ENCODE peak calls at places on chromosomes 4 and X, in five cellular contexts. M is activated CD8-positive, alpha-beta memory T cell treated with anti-CD3 and anti-CD28 coated beads for 4 hours; G is iris pigment epithelial cell; L is SHP77; C is nucleus accumbens. F is an unnamed sample.

GRCh38 chr4:165359501-165359900 is 19.3 kb upstream of the CPE start:
- DNase-seq in M (no peak), G (peak), L (no peak), C (no peak), F (no peak)

GRCh38 chr4:8231551-8232049 is 32.5 kb downstream of the SH3TC1 start:
- DNase-seq in M (no peak), G (no peak), L (no peak), C (no peak), F (no peak)

GRCh38 chr4:86439293-86439692 is 79.4 kb upstream of the MAPK10 start:
- DNase-seq in M (no peak), G (no peak), L (no peak), C (no peak), F (no peak)

GRCh38 chrX:3066555-3066954 is 25.3 kb downstream of the ARSF start:
- DNase-seq in M (no peak), G (peak), L (no peak), C (no peak), F (no peak)

GRCh38 chr4:8281519-8282133 is 12.1 kb downstream of the HTRA3 start:
- DNase-seq in M (no peak), G (peak), L (no peak), C (no peak), F (no peak)

GRCh38 chrX:153732406-153732805 is 7.8 kb downstream of the ABCD1 start:
- DNase-seq in M (no peak), G (no peak), L (no peak), C (no peak), F (no peak)

GRCh38 chr4:26727849-26728248 is 132.8 kb upstream of the STIM2 start:
- DNase-seq in M (no peak), G (no peak), L (no peak), C (no peak), F (no peak)

GRCh38 chrX:16160729-16161128 is 6.6 kb upstream of the MAGEB17 start:
- DNase-seq in M (no peak), G (peak), L (no peak), C (no peak), F (no peak)

GRCh38 chr4:20773144-20773997 is 73.1 kb downstream of the PACRGL start:
- DNase-seq in M (no peak), G (peak), L (peak), C (no peak), F (peak)

GRCh38 chrX:16488959-16489358 is 161.0 kb upstream of the S100G start:
- DNase-seq in M (no peak), G (peak), L (no peak), C (no peak), F (no peak)

GRCh38 chrX:97446298-97446882 is 562.7 kb downstream of the RPA4 start:
- DNase-seq in M (no peak), G (no peak), L (no peak), C (no peak), F (no peak)

GRCh38 chrX:103656623-103657022 is 27.8 kb downstream of the TCEAL1 start:
- DNase-seq in M (no peak), G (peak), L (no peak), C (no peak), F (no peak)

GRCh38 chr4:185638093-185638492 is 102.8 kb upstream of the PDLIM3 start:
- DNase-seq in M (no peak), G (no peak), L (no peak), C (no peak), F (no peak)

GRCh38 chr4:19925516-19925915 is 326.2 kb upstream of the SLIT2 start:
- DNase-seq in M (no peak), G (no peak), L (no peak), C (no peak), F (no peak)

GRCh38 chrX:120022763-120023162 is 54.7 kb downstream of the RHOXF2B start:
- DNase-seq in M (no peak), G (no peak), L (no peak), C (no peak), F (no peak)

GRCh38 chr4:57475424-57475823 is 365.2 kb upstream of the IGFBP7 start:
- DNase-seq in M (no peak), G (no peak), L (no peak), C (no peak), F (no peak)

GRCh38 chr4:161650812-161651211 is 513.0 kb downstream of the FSTL5 start:
- DNase-seq in M (no peak), G (no peak), L (no peak), C (no peak), F (peak)

GRCh38 chrX:122572461-122572860 is 611.6 kb upstream of the GRIA3 start:
- DNase-seq in M (no peak), G (peak), L (no peak), C (no peak), F (no peak)

GRCh38 chr4:66691101-66691500 is 854.2 kb downstream of the CENPC start:
- DNase-seq in M (no peak), G (no peak), L (no peak), C (no peak), F (no peak)

GRCh38 chrX:106007815-106008214 is 30.7 kb downstream of the SERPINA7 start:
- DNase-seq in M (no peak), G (no peak), L (no peak), C (no peak), F (no peak)

GRCh38 chr4:8113611-8114343 is 44.8 kb downstream of the ABLIM2 start:
- DNase-seq in M (no peak), G (no peak), L (no peak), C (no peak), F (no peak)